ENCODE peak calls at places on chromosomes 4 and X, in six cellular contexts. J, Y, V, D, K and S are unnamed samples. For H3K4me1, the result is how much of the 10 kb centered on the place peaks cover.

GRCh38 chr4:178293601-178294000 is 851.4 kb upstream of the AGA start:
- DNase-seq in J (no peak), Y (no peak), V (no peak), D (no peak), K (no peak), S (no peak)

GRCh38 chr4:11532138-11532537 is 103.4 kb upstream of the HS3ST1 start:
- DNase-seq in J (no peak), Y (no peak), V (no peak), D (no peak), K (no peak), S (no peak)

GRCh38 chr4:89316931-89317366 is 9.3 kb upstream of the GPRIN3 start:
- DNase-seq in J (peak), Y (no peak), V (no peak), D (no peak), K (no peak), S (no peak)

GRCh38 chrX:53223955-53224859 is 800 bp downstream of the KDM5C start:
- DNase-seq in J (peak), Y (peak), V (peak), D (peak), K (no peak), S (no peak)

GRCh38 chr4:150126880-150127236 is 48.6 kb downstream of the DCLK2 start:
- DNase-seq in J (peak), Y (peak), V (no peak), D (no peak), K (no peak), S (no peak)

GRCh38 chr4:20829958-20830357 is 129.7 kb downstream of the PACRGL start:
- DNase-seq in J (peak), Y (no peak), V (no peak), D (no peak), K (no peak), S (no peak)

GRCh38 chr4:4990857-4991540 is 28.3 kb downstream of the CYTL1 start:
- DNase-seq in J (no peak), Y (no peak), V (no peak), D (no peak), K (peak), S (peak)

GRCh38 chr4:104487105-104487504 is 7.6 kb downstream of the CXXC4 start:
- DNase-seq in J (no peak), Y (no peak), V (no peak), D (no peak), K (peak), S (no peak)

GRCh38 chr4:70688795-70689231 is 481 bp downstream of the UTP3 start:
- DNase-seq in J (no peak), Y (no peak), V (no peak), D (no peak), K (peak), S (no peak)

GRCh38 chr4:78788005-78788889 is 12.1 kb downstream of the BMP2K start:
- DNase-seq in J (no peak), Y (no peak), V (no peak), D (no peak), K (no peak), S (no peak)

GRCh38 chr4:168501407-168501806 is 4.6 kb downstream of the PALLD start:
- DNase-seq in J (no peak), Y (no peak), V (no peak), D (no peak), K (no peak), S (no peak)

GRCh38 chr4:97238956-97239698 is 904.1 kb downstream of the STPG2 start:
- DNase-seq in J (no peak), Y (no peak), V (no peak), D (no peak), K (no peak), S (no peak)

GRCh38 chr4:186132577-186133277 is 28.2 kb downstream of the FAM149A start:
- DNase-seq in J (peak), Y (no peak), V (no peak), D (no peak), K (no peak), S (no peak)

GRCh38 chrX:139920306-139920705 is 12.5 kb downstream of the ATP11C start:
- DNase-seq in J (peak), Y (no peak), V (no peak), D (no peak), K (no peak), S (no peak)

GRCh38 chr4:119281374-119281773 is 40.6 kb downstream of the FABP2 start:
- DNase-seq in J (peak), Y (no peak), V (no peak), D (no peak), K (no peak), S (no peak)

GRCh38 chr4:119290598-119290997 is 31.3 kb downstream of the FABP2 start:
- DNase-seq in J (no peak), Y (no peak), V (no peak), D (no peak), K (no peak), S (no peak)

GRCh38 chr4:119284876-119285611 is 36.9 kb downstream of the FABP2 start:
- DNase-seq in J (peak), Y (no peak), V (no peak), D (no peak), K (no peak), S (no peak)

GRCh38 chr4:119289313-119289712 is 32.6 kb downstream of the FABP2 start:
- DNase-seq in J (no peak), Y (no peak), V (no peak), D (no peak), K (no peak), S (no peak)

DNA sequence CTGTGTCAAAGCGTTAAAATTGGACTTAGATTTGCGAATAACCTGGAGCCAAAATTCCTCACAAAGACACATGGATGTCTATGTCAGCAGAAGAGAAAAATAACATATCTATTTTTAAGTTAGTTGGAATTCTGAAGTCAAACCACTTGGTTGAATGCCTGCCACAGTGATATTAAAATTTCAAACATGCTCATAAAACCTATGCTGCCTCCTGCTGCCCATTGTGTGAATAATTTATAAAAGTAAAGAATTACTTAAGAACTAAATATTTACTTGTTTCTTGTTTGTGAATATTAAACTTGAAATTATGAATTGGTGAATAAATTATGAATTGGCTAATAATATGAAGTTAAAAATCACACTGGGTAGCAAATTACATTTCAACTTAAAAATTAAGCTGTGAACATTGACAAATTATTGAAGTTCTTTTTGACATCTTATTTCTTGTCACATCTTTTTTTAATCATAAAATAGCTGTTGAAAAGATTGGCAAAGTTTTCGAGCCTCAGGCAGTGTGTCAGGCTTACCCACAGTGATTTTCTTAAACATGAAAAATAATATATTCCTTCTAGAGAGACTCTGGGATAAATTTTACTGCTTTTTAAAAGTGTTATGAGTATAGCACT is 35.4 kb downstream of the FABP2 start:
- DNase-seq in J (peak), Y (no peak), V (no peak), D (no peak), K (peak), S (no peak)
- H3K4me1 ChIP-seq in J (under half), Y (under half), V (under half), D (under half), K (under half), S (under half)

GRCh38 chr4:146650034-146650433 is 11.3 kb downstream of the POU4F2 start:
- DNase-seq in J (no peak), Y (no peak), V (no peak), D (no peak), K (no peak), S (no peak)

GRCh38 chr4:146654976-146655761 is 16.5 kb downstream of the POU4F2 start:
- DNase-seq in J (no peak), Y (no peak), V (peak), D (peak), K (peak), S (no peak)

GRCh38 chr4:146649232-146649631 is 10.5 kb downstream of the POU4F2 start:
- DNase-seq in J (no peak), Y (no peak), V (no peak), D (no peak), K (no peak), S (no peak)

GRCh38 chr4:146654648-146654975 is 15.9 kb downstream of the POU4F2 start:
- DNase-seq in J (peak), Y (no peak), V (no peak), D (no peak), K (no peak), S (no peak)
- H3K4me3 ChIP-seq in J (peak), Y (peak), V (peak), D (peak), K (peak), S (peak)

GRCh38 chr4:173536808-173537429 is 6.9 kb upstream of the HAND2 start:
- DNase-seq in J (no peak), Y (no peak), V (no peak), D (no peak), K (no peak), S (peak)

GRCh38 chr4:173539986-173540385 is 10.0 kb upstream of the HAND2 start:
- DNase-seq in J (no peak), Y (no peak), V (no peak), D (no peak), K (no peak), S (no peak)

GRCh38 chr4:173538903-173539445 is 8.9 kb upstream of the HAND2 start:
- DNase-seq in J (no peak), Y (no peak), V (no peak), D (no peak), K (no peak), S (no peak)

GRCh38 chr4:173537628-173538147 is 7.7 kb upstream of the HAND2 start:
- DNase-seq in J (no peak), Y (no peak), V (no peak), D (no peak), K (no peak), S (no peak)

DNA sequence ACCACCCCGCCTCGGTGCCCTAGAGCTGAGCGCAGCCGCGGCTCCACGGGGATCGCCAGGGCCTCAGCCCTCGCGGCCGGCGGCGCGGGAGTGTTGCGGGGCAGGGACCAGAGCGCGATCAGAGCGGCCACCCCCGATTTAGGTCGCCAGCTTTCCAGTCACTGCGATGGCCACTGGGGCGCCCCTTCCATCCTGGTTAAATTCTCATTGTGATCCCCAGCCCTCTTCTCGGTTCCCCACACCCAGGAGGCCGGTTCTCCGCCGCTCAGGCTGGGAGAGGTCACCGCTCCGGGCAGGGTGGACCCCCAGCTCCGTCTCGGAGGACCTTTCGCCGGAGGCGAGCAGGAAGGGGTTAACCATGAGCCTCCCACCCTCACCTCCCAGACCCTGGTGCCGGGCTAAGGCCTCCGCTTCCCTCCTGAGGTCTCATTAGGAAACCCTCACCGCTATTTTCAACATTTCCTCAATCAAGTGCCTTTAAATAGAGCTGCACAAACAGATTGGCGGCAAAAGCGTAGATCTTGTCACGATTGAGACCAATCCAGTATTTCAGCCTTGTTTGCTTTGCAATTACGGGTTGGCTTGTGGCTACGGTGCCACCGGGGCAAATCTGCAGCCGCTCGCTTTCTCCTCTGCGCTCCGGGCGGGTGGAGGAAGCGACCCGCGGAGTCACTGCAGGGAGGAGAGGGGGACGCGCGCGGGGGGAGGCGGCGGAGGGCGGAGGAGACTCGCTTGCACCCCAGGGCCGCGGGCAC is 8.3 kb upstream of the HAND2 start:
- DNase-seq in J (no peak), Y (no peak), V (no peak), D (peak), K (no peak), S (no peak)
- TF ChIP-seq CTCF in J (no peak), Y (no peak), V (no peak), D (no peak), K (no peak), S (no peak)

GRCh38 chr4:40720931-40721330 is 28.8 kb upstream of the NSUN7 start:
- DNase-seq in J (no peak), Y (no peak), V (no peak), D (no peak), K (no peak), S (no peak)
- H3K4me1 ChIP-seq in J (under half), Y (under half), V (under half), D (under half), K (under half), S (under half)

GRCh38 chrX:71195959-71196727 is 26.9 kb upstream of the GJB1 start:
- DNase-seq in J (no peak), Y (no peak), V (no peak), D (no peak), K (no peak), S (no peak)

GRCh38 chrX:71199252-71199651 is 23.8 kb upstream of the GJB1 start:
- DNase-seq in J (no peak), Y (no peak), V (no peak), D (no peak), K (no peak), S (no peak)

GRCh38 chrX:71198066-71198465 is 25.0 kb upstream of the GJB1 start:
- DNase-seq in J (no peak), Y (no peak), V (no peak), D (no peak), K (no peak), S (no peak)
- H3K4me3 ChIP-seq in J (no peak), Y (no peak), V (no peak), D (no peak), K (no peak), S (no peak)

GRCh38 chrX:79477691-79478090 is 110.6 kb upstream of the ITM2A start:
- DNase-seq in J (no peak), Y (no peak), V (no peak), D (no peak), K (no peak), S (no peak)
- TF ChIP-seq CTCF in J (no peak), Y (no peak), V (no peak), D (no peak), K (no peak), S (no peak)